ENCODE peak calls at places on chromosomes 5 and 9, in four cellular contexts. T is left ventricle myocardium inferior, Z is upper lobe of right lung, N is ovary. X is an unnamed sample. For H3K27me3, the result is how much of the 10 kb centered on the place peaks cover.

GRCh38 chr9:20873240-20873860 is 158.1 kb downstream of the HACD4 start:
- DNase-seq in T (no peak), Z (no peak), N (no peak), X (no peak)

GRCh38 chr5:143101740-143102386 is 301.6 kb downstream of the NR3C1 start:
- DNase-seq in T (no peak), Z (no peak), N (no peak), X (no peak)

GRCh38 chr9:95381243-95381642 is 63.7 kb upstream of the FANCC start:
- DNase-seq in T (no peak), Z (no peak), N (no peak), X (no peak)

GRCh38 chr5:112684121-112684520 is 53.6 kb upstream of the APC start:
- DNase-seq in T (no peak), Z (no peak), N (no peak), X (no peak)

GRCh38 chr5:156330141-156330870 is 3.3 kb downstream of the SGCD start:
- DNase-seq in T (no peak), Z (no peak), N (no peak), X (no peak)

GRCh38 chr5:36270175-36270574 is 28.4 kb upstream of the NADK2 start:
- DNase-seq in T (no peak), Z (no peak), N (no peak), X (no peak)

GRCh38 chr9:87039809-87040392 is 92.6 kb upstream of the GAS1 start:
- DNase-seq in T (no peak), Z (no peak), N (no peak), X (no peak)

GRCh38 chr5:18653216-18653752 is 1019.0 kb downstream of the TAF11L14 start:
- DNase-seq in T (no peak), Z (no peak), N (no peak), X (no peak)

GRCh38 chr5:958701-959571 is 49.7 kb upstream of the NKD2 start:
- DNase-seq in T (no peak), Z (peak), N (peak), X (peak)

GRCh38 chr9:133976191-133976861 is 15.8 kb downstream of the VAV2 start:
- DNase-seq in T (peak), Z (peak), N (no peak), X (peak)

GRCh38 chr9:70291446-70291845 is 32.7 kb downstream of the SMC5 start:
- DNase-seq in T (no peak), Z (no peak), N (no peak), X (no peak)

GRCh38 chr9:121886759-121887485 is 206.2 kb downstream of the TTLL11 start:
- DNase-seq in T (no peak), Z (no peak), N (no peak), X (no peak)

GRCh38 chr5:61275841-61276240 is 56.2 kb upstream of the ZSWIM6 start:
- DNase-seq in T (peak), Z (peak), N (no peak), X (peak)

GRCh38 chr9:135348788-135349150 is 130.8 kb upstream of the PPP1R26 start:
- DNase-seq in T (no peak), Z (no peak), N (no peak), X (no peak)

GRCh38 chr5:131430794-131431193 is 166.9 kb downstream of the CDC42SE2 start:
- DNase-seq in T (no peak), Z (no peak), N (no peak), X (no peak)

GRCh38 chr9:99601506-99601905 is 220.2 kb upstream of the NR4A3 start:
- DNase-seq in T (no peak), Z (no peak), N (no peak), X (no peak)

GRCh38 chr5:5231576-5231975 is 91.4 kb downstream of the ADAMTS16 start:
- DNase-seq in T (no peak), Z (no peak), N (no peak), X (no peak)

GRCh38 chr9:97316904-97317303 is 9.4 kb downstream of the CCDC180 start:
- DNase-seq in T (no peak), Z (no peak), N (no peak), X (no peak)

GRCh38 chr5:56973473-56973872 is 21.6 kb upstream of the MIER3 start:
- DNase-seq in T (no peak), Z (no peak), N (no peak), X (no peak)

GRCh38 chr5:180114304-180115003 is 42.9 kb upstream of the RNF130 start:
- DNase-seq in T (no peak), Z (peak), N (no peak), X (peak)

GRCh38 chr5:136128416-136128935 is 4.2 kb upstream of the SMAD5 start:
- DNase-seq in T (no peak), Z (no peak), N (no peak), X (no peak)

GRCh38 chr9:75588808-75589207 is 301.7 kb upstream of the PCSK5 start:
- DNase-seq in T (no peak), Z (no peak), N (no peak), X (no peak)

GRCh38 chr5:68225911-68226563 is 10.5 kb downstream of the PIK3R1 start:
- DNase-seq in T (peak), Z (no peak), N (no peak), X (no peak)

GRCh38 chr5:15003511-15003920 is 131.9 kb upstream of the ANKH start:
- DNase-seq in T (peak), Z (no peak), N (peak), X (no peak)

GRCh38 chr5:115246361-115246991 is 16.2 kb downstream of the PGGT1B start:
- DNase-seq in T (no peak), Z (no peak), N (no peak), X (no peak)

GRCh38 chr5:172931001-172931536 is 28.2 kb upstream of the RPL26L1 start:
- DNase-seq in T (no peak), Z (no peak), N (no peak), X (peak)

GRCh38 chr5:139828207-139828895 is 32.7 kb downstream of the PSD2 start:
- DNase-seq in T (no peak), Z (peak), N (no peak), X (peak)

GRCh38 chr5:1167361-1167727 is 34.1 kb upstream of the SLC6A19 start:
- DNase-seq in T (no peak), Z (no peak), N (no peak), X (peak)

GRCh38 chr5:142961435-142962171 is 191.4 kb downstream of the ARHGAP26 start:
- DNase-seq in T (no peak), Z (no peak), N (no peak), X (no peak)

GRCh38 chr5:96067902-96068614 is 106.4 kb upstream of the ELL2 start:
- DNase-seq in T (no peak), Z (no peak), N (no peak), X (no peak)

GRCh38 chr5:18465833-18466681 is 831.8 kb downstream of the TAF11L14 start:
- DNase-seq in T (no peak), Z (no peak), N (no peak), X (no peak)

GRCh38 chr5:138594305-138595058 is 19.3 kb upstream of the HSPA9 start:
- DNase-seq in T (no peak), Z (no peak), N (no peak), X (no peak)

GRCh38 chr5:159906957-159907356 is 9.3 kb upstream of the ADRA1B start:
- DNase-seq in T (no peak), Z (no peak), N (no peak), X (no peak)

GRCh38 chr9:134319306-134320194 is 6.7 kb upstream of the RXRA start:
- DNase-seq in T (peak), Z (peak), N (peak), X (peak)

GRCh38 chr9:94779693-94780290 is 53.3 kb downstream of the AOPEP start:
- DNase-seq in T (no peak), Z (no peak), N (no peak), X (no peak)

GRCh38 chr5:53994148-53994547 is 316.2 kb downstream of the ARL15 start:
- DNase-seq in T (no peak), Z (no peak), N (no peak), X (no peak)

DNA sequence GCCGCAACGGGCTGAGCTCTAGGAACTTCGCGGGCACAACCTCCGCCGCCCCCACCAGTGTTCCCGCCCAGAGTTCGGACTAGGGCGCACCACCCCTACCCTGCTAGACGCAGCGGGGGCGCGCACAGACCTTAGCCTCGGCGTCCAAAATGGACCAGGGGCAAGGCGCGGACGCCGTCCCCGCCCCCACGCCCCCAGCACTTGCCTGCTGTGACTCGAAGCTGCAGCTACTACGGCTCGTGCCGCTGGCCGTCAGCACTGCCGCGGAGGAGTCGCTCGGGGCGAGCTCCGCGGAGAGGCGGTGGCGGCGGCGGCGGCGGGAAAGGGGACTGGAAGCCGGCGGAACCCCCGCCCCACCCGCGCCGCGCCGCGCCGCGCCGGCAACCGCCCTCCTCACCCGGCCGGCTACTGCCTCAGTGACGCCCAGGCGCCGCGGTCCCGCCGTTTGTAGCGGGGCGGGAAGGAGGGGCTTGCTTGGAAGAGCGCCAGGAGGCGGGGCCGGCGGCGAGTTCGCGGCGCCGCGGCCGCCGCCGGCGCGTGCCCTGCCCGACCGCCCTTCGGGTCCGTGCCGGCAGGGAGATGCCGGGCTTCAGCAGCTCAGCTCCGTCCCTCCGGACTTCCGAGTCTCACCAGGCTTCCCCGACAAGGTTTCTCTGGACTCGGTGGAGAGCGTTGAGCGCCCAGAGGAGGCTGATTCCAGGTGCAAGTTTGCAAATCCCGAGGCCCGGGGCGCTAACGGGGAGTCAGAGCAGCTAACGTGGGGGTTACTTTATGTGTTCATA is 4.4 kb downstream of the ELAVL2 start:
- DNase-seq in T (no peak), Z (peak), N (no peak), X (peak)
- H3K27ac ChIP-seq in T (no peak), Z (no peak), N (no peak), X (no peak)

GRCh38 chr9:126664893-126665695 is 51.4 kb downstream of the LMX1B start:
- DNase-seq in T (no peak), Z (no peak), N (no peak), X (no peak)

GRCh38 chr9:126668058-126668457 is 54.3 kb downstream of the LMX1B start:
- DNase-seq in T (no peak), Z (no peak), N (no peak), X (no peak)

GRCh38 chr9:126665696-126666035 is 51.9 kb downstream of the LMX1B start:
- DNase-seq in T (no peak), Z (no peak), N (no peak), X (no peak)

GRCh38 chr9:126667190-126668055 is 53.7 kb downstream of the LMX1B start:
- DNase-seq in T (no peak), Z (no peak), N (no peak), X (no peak)

GRCh38 chr9:126666155-126666803 is 52.6 kb downstream of the LMX1B start:
- DNase-seq in T (no peak), Z (no peak), N (no peak), X (no peak)
- H3K27me3 ChIP-seq in T (half or more), Z (half or more), N (under half), X (under half)

DNA sequence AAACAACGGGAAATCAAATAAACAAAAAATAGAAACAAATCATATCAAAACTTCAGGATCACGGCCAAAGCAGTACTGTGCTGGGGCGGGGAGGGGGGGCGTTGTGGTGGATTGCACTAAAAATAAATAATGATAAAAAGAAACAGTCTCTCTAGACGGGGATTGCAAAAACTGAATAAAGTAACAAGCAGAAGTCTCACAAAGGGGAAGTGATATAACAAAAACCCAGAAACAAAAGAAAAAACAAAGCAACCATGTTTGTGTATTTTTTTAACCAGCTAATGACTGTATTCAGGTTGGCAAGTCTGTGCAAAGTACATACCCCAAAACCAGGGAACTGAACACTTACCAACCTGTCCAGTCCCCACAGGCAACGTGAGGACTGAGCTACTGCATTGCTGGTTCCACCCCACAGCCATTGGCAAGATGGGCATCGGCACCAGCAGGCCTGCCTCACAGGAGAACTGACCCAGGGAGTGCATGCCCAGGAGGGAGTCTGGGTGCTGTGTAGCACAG is 24.1 kb downstream of the BICD2 start:
- DNase-seq in T (no peak), Z (peak), N (no peak), X (peak)
- H3K27ac ChIP-seq in T (peak), Z (peak), N (no peak), X (no peak)

GRCh38 chr5:73234156-73234555 is 61.2 kb downstream of the TMEM174 start:
- DNase-seq in T (no peak), Z (no peak), N (no peak), X (no peak)
- H3K27me3 ChIP-seq in T (half or more), Z (half or more), N (under half), X (under half)

GRCh38 chr5:17260549-17260948 is 43.1 kb downstream of the BASP1 start:
- DNase-seq in T (no peak), Z (no peak), N (no peak), X (no peak)
- H3K27ac ChIP-seq in T (no peak), Z (no peak), N (no peak), X (no peak)

GRCh38 chr5:148632978-148633377 is 21.3 kb downstream of the HTR4 start:
- DNase-seq in T (no peak), Z (no peak), N (no peak), X (no peak)
- H3K27me3 ChIP-seq in T (under half), Z (under half), N (under half), X (under half)

GRCh38 chr5:7394889-7395431 is 978 bp upstream of the ADCY2 start:
- DNase-seq in T (no peak), Z (no peak), N (peak), X (peak)
- H3K27ac ChIP-seq in T (no peak), Z (no peak), N (peak), X (no peak)

DNA sequence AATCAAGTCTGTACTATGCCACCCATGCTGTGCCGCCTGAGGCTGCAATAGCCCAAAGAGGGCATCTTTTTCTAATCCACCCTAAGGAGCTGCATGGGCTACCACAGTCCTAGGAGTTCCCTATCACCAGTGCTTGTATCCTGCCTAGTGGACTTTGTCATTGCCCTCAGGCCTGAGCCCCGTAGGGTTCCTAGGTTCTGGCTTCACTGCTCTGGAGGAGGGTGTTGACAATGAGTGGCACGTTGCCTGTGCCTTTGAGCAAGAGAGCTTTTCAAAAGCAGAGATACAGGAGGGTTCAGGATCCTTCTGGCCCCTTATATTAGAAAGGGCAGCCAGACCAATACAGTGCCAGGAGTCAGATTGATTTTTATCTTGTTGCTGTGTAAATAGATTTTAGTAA is 93.0 kb downstream of the PRDM6 start:
- DNase-seq in T (peak), Z (no peak), N (no peak), X (no peak)
- H3K27me3 ChIP-seq in T (under half), Z (under half), N (under half), X (under half)

GRCh38 chr9:125749951-125750655 is 2.9 kb downstream of the PBX3 start:
- DNase-seq in T (no peak), Z (no peak), N (no peak), X (no peak)
- H3K27ac ChIP-seq in T (peak), Z (peak), N (no peak), X (no peak)

DNA sequence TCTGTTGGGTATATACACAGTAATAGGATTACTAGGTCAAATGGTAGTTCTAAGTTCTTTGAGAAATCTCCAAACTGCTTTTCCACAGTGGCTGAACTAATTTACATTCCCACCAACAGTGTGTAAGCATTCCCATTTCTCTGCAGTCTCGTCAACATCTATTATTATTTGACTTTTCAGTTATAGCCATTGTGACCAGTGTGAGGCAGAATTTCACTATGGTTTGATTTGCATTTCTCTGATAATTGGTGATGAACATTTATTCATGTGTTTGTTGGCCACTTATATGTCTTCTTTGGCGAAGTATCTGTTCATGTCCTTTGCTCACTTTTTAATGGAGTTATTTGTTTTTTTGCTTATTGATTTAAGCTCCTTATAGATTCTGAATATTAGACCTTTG is 596.2 kb upstream of the DAB2 start:
- DNase-seq in T (no peak), Z (no peak), N (no peak), X (no peak)
- H3K27me3 ChIP-seq in T (under half), Z (under half), N (under half), X (under half)